ENCODE peak calls at places on chromosomes 3 and 15, in six cellular contexts. K is endothelial cell; E is dorsolateral prefrontal cortex; O is brain microvascular endothelial cell; G is left ventricle myocardium inferior; N is CD4-positive, alpha-beta T cell. Z is an unnamed sample.

GRCh38 chr3:171183042-171183441 is 156.5 kb upstream of the SLC2A2 start:
- DNase-seq in K (peak; percentile 39), E (no peak), O (no peak), G (no peak), N (no peak), Z (no peak)

GRCh38 chr3:186427627-186428026 is 65.6 kb upstream of the DGKG start:
- DNase-seq in K (no peak), E (no peak), O (peak; percentile 78), G (peak; percentile 34), N (no peak), Z (no peak)

GRCh38 chr3:9955067-9955502 is 2.9 kb upstream of the PRRT3 start:
- DNase-seq in K (no peak), E (no peak), O (no peak), G (no peak), N (no peak), Z (no peak)

GRCh38 chr3:8303466-8303865 is 198.2 kb upstream of the LMCD1 start:
- DNase-seq in K (no peak), E (no peak), O (no peak), G (no peak), N (no peak), Z (no peak)

GRCh38 chr3:180882115-180882514 is 30.4 kb upstream of the FXR1 start:
- DNase-seq in K (no peak), E (no peak), O (no peak), G (no peak), N (no peak), Z (no peak)

GRCh38 chr3:39447637-39448483 is 19.6 kb upstream of the MOBP start:
- DNase-seq in K (peak; percentile 70), E (peak; percentile 58), O (peak; percentile 84), G (no peak), N (peak; percentile 44), Z (peak; percentile 71)

GRCh38 chr3:129525341-129525968 is 3.0 kb upstream of the RHO start:
- DNase-seq in K (no peak), E (no peak), O (peak; percentile 67), G (no peak), N (no peak), Z (no peak)

GRCh38 chr3:158762701-158763100 is 30.4 kb upstream of the RARRES1 start:
- DNase-seq in K (no peak), E (no peak), O (no peak), G (no peak), N (no peak), Z (no peak)

GRCh38 chr3:58584690-58585004 is 7.5 kb upstream of the FAM107A start:
- DNase-seq in K (no peak), E (no peak), O (no peak), G (no peak), N (no peak), Z (no peak)

GRCh38 chr15:81337241-81337640 is 13.3 kb upstream of the STARD5 start:
- DNase-seq in K (no peak), E (no peak), O (no peak), G (no peak), N (no peak), Z (no peak)

GRCh38 chr3:14222900-14223594 is 44.4 kb downstream of the LSM3 start:
- DNase-seq in K (no peak), E (no peak), O (no peak), G (no peak), N (no peak), Z (no peak)

GRCh38 chr15:96789999-96790398 is 459.5 kb downstream of the NR2F2 start:
- DNase-seq in K (no peak), E (no peak), O (no peak), G (no peak), N (no peak), Z (no peak)

GRCh38 chr15:60548101-60548500 is 69.2 kb upstream of the ICE2 start:
- DNase-seq in K (no peak), E (no peak), O (no peak), G (no peak), N (no peak), Z (no peak)

GRCh38 chr3:195524171-195524896 is 18.8 kb downstream of the PPP1R2 start:
- DNase-seq in K (no peak), E (no peak), O (no peak), G (no peak), N (no peak), Z (no peak)

GRCh38 chr3:146241523-146242240 is 9.2 kb downstream of the PLSCR4 start:
- DNase-seq in K (no peak), E (no peak), O (peak; percentile 92), G (no peak), N (no peak), Z (no peak)

GRCh38 chr15:65818927-65819562 is 27.0 kb upstream of the DENND4A start:
- DNase-seq in K (no peak), E (no peak), O (peak; percentile 16), G (no peak), N (no peak), Z (no peak)

GRCh38 chr15:71891026-71891425 is 80.7 kb downstream of the NR2E3 start:
- DNase-seq in K (no peak), E (no peak), O (no peak), G (no peak), N (no peak), Z (no peak)

GRCh38 chr15:79505956-79506355 is 73.8 kb downstream of the MINAR1 start:
- DNase-seq in K (peak; percentile 7), E (no peak), O (no peak), G (no peak), N (no peak), Z (no peak)

GRCh38 chr15:40440300-40441011 is at the start of gene BAHD1:
- DNase-seq in K (peak; percentile 96), E (peak; percentile 100), O (peak; percentile 91), G (peak; percentile 98), N (peak; percentile 95), Z (peak; percentile 97)
- TF ChIP-seq CTCF in K (no peak), E (peak; percentile 17), O (peak; percentile 1), G (no peak), N (peak; percentile 23), Z (peak; percentile 8)

DNA sequence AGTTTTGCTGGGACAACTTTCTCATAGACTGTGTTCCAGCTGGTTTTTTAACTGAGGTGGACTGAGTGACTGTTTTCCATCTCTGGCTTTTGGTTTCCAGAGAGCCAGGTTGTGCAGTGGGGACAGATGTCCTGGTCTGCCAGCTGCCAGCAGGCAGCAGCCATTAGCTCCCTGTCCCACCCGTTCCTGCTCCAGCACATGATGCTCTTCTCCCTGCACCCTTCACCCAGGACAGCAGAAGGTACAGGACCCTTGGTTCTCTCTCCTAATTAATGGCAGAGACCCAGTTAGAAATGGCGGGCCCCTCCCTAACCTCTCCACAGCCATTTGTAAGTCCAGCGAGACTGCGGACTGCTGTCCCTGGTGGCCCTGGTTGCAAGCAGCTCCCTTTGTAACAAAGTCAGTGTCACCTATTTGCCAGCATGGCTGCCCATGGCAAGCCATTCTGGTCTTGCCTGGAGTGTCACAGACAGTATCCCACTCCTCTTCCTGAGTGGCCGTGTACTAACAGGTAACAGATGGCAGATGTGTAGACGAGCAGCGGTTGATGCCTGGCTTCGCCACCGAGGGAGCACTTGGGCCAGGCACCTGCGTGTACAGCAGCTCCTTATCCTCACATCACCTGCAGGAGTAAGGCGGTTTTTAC is 148.3 kb downstream of the DNAJB8 start:
- DNase-seq in K (no peak), E (peak; percentile 39), O (no peak), G (no peak), N (no peak), Z (no peak)
- TF ChIP-seq CTCF in K (no peak), E (no peak), O (no peak), G (no peak), N (no peak), Z (no peak)

GRCh38 chr3:71600646-71601288 is 17.2 kb upstream of the FOXP1 start:
- DNase-seq in K (no peak), E (no peak), O (no peak), G (no peak), N (no peak), Z (no peak)

GRCh38 chr3:71599416-71599815 is 15.9 kb upstream of the FOXP1 start:
- DNase-seq in K (no peak), E (no peak), O (no peak), G (no peak), N (no peak), Z (no peak)

GRCh38 chr3:71606582-71606981 is 23.1 kb upstream of the FOXP1 start:
- DNase-seq in K (no peak), E (no peak), O (no peak), G (no peak), N (no peak), Z (no peak)

GRCh38 chr3:71601811-71602210 is 18.3 kb upstream of the FOXP1 start:
- DNase-seq in K (no peak), E (no peak), O (peak; percentile 68), G (no peak), N (no peak), Z (no peak)

DNA sequence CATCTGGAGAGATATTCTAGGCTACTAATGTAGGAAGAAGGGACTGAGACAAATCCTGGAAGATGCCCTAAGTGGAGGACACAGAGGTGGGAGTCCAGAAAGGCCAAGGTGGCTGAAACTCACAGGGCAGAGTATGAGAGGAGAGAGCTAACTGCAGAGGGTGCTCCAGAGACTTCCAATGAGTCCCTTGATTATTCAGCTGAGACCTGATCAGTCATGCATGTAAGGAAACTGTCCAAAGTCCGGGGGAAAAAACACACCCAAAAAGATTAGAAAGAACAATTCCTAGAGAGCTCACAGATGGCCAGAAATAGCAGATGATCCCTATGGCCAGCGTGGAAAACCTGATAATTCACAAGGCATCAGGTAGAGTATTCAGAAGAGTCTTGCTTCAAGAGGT is 18.7 kb upstream of the FOXP1 start:
- DNase-seq in K (no peak), E (no peak), O (no peak), G (no peak), N (no peak), Z (no peak)
- TF ChIP-seq CTCF in K (no peak), E (no peak), O (peak; percentile 11), G (no peak), N (no peak), Z (no peak)

DNA sequence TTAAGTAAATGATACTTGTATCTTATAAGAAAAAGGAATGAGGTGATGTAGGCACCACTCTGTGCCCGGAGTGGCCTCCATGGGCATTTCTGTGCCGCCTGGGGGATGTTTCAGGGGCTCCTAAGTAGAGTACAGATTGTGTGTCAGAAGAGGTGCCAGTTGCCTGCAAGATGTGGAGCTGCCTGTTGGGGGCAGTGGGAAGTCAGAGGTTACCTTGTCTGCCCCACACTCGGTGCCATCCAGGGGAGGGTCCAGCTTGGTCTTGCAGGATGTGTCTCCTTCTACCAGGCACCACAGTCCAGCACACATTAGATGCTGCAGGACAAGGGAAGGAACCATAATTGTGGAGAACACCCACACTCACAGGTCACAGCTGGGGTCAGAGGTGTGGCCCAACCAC is 208.8 kb downstream of the ADAMTS17 start:
- DNase-seq in K (no peak), E (no peak), O (no peak), G (no peak), N (no peak), Z (no peak)
- TF ChIP-seq CTCF in K (no peak), E (no peak), O (no peak), G (no peak), N (no peak), Z (peak; percentile 45)

Z was measured in DND-41.